ENCODE peak calls at places on chromosome 21, in six cellular contexts. One of them, this sample, is unnamed.

GRCh38 chr21:18499761-18500376 is 96.3 kb upstream of the TMPRSS15 start:
- DNase-seq in upper lobe of left lung: peak; percentile 22
- DNase-seq in uterus: no peak
- DNase-seq in RWPE1: no peak
- DNase-seq in CD4-positive, alpha-beta T cell: no peak
- DNase-seq in GM20000: no peak
- DNase-seq in this sample: peak; percentile 69

GRCh38 chr21:27261676-27262075 is 294.8 kb upstream of the ADAMTS5 start:
- DNase-seq in upper lobe of left lung: no peak
- DNase-seq in uterus: no peak
- DNase-seq in GM20000: no peak
- DNase-seq in RWPE1: no peak
- DNase-seq in CD4-positive, alpha-beta T cell: no peak
- DNase-seq in this sample: no peak

GRCh38 chr21:16589499-16589898 is 859.7 kb downstream of the USP25 start:
- DNase-seq in upper lobe of left lung: no peak
- DNase-seq in GM20000: no peak
- DNase-seq in RWPE1: no peak
- DNase-seq in CD4-positive, alpha-beta T cell: no peak
- DNase-seq in uterus: no peak
- DNase-seq in this sample: no peak

GRCh38 chr21:19198801-19199200 is 795.2 kb upstream of the TMPRSS15 start:
- DNase-seq in GM20000: no peak
- DNase-seq in RWPE1: peak; percentile 5
- DNase-seq in uterus: no peak
- DNase-seq in upper lobe of left lung: no peak
- DNase-seq in CD4-positive, alpha-beta T cell: no peak
- DNase-seq in this sample: no peak

GRCh38 chr21:21019681-21020080 is 21.5 kb downstream of the NCAM2 start:
- DNase-seq in upper lobe of left lung: no peak
- DNase-seq in GM20000: no peak
- DNase-seq in RWPE1: no peak
- DNase-seq in uterus: no peak
- DNase-seq in CD4-positive, alpha-beta T cell: no peak
- DNase-seq in this sample: no peak

GRCh38 chr21:46067505-46068201 is 30.3 kb upstream of the COL6A2 start:
- DNase-seq in GM20000: no peak
- DNase-seq in RWPE1: no peak
- DNase-seq in uterus: no peak
- DNase-seq in CD4-positive, alpha-beta T cell: no peak
- DNase-seq in upper lobe of left lung: no peak
- DNase-seq in this sample: no peak

GRCh38 chr21:33031562-33031961 is 5.8 kb downstream of the OLIG2 start:
- DNase-seq in CD4-positive, alpha-beta T cell: no peak
- DNase-seq in upper lobe of left lung: no peak
- DNase-seq in uterus: no peak
- DNase-seq in GM20000: no peak
- DNase-seq in RWPE1: no peak
- DNase-seq in this sample: no peak

GRCh38 chr21:41112740-41113692 is 54.9 kb upstream of the BACE2 start:
- DNase-seq in uterus: no peak
- DNase-seq in CD4-positive, alpha-beta T cell: no peak
- DNase-seq in RWPE1: no peak
- DNase-seq in upper lobe of left lung: peak; percentile 46
- DNase-seq in GM20000: no peak
- DNase-seq in this sample: no peak

GRCh38 chr21:26026113-26026512 is 144.5 kb downstream of the APP start:
- DNase-seq in GM20000: no peak
- DNase-seq in upper lobe of left lung: no peak
- DNase-seq in CD4-positive, alpha-beta T cell: no peak
- DNase-seq in RWPE1: no peak
- DNase-seq in uterus: no peak
- DNase-seq in this sample: no peak

GRCh38 chr21:35565204-35565611 is 495.1 kb downstream of the SETD4 start:
- DNase-seq in CD4-positive, alpha-beta T cell: no peak
- DNase-seq in uterus: no peak
- DNase-seq in RWPE1: peak; percentile 24
- DNase-seq in upper lobe of left lung: peak; percentile 33
- DNase-seq in GM20000: no peak
- DNase-seq in this sample: no peak

GRCh38 chr21:46151261-46151988 is 4.0 kb downstream of the FTCD start:
- DNase-seq in CD4-positive, alpha-beta T cell: no peak
- DNase-seq in GM20000: no peak
- DNase-seq in uterus: no peak
- DNase-seq in RWPE1: no peak
- DNase-seq in upper lobe of left lung: peak; percentile 17
- DNase-seq in this sample: peak; percentile 15

GRCh38 chr21:44836349-44836665 is 18.4 kb upstream of the SUMO3 start:
- DNase-seq in GM20000: no peak
- DNase-seq in RWPE1: no peak
- DNase-seq in upper lobe of left lung: no peak
- DNase-seq in CD4-positive, alpha-beta T cell: no peak
- DNase-seq in uterus: no peak
- DNase-seq in this sample: no peak

GRCh38 chr21:44834231-44834950 is 16.5 kb upstream of the SUMO3 start:
- DNase-seq in GM20000: no peak
- DNase-seq in RWPE1: no peak
- DNase-seq in uterus: no peak
- DNase-seq in CD4-positive, alpha-beta T cell: no peak
- DNase-seq in upper lobe of left lung: no peak
- DNase-seq in this sample: no peak

GRCh38 chr21:44833663-44834062 is 15.8 kb upstream of the SUMO3 start:
- DNase-seq in uterus: no peak
- DNase-seq in RWPE1: no peak
- DNase-seq in upper lobe of left lung: no peak
- DNase-seq in GM20000: no peak
- DNase-seq in CD4-positive, alpha-beta T cell: no peak
- DNase-seq in this sample: no peak

GRCh38 chr21:44835647-44835973 is 17.7 kb upstream of the SUMO3 start:
- DNase-seq in RWPE1: no peak
- DNase-seq in CD4-positive, alpha-beta T cell: no peak
- DNase-seq in uterus: no peak
- DNase-seq in GM20000: no peak
- DNase-seq in upper lobe of left lung: no peak
- DNase-seq in this sample: no peak

DNA sequence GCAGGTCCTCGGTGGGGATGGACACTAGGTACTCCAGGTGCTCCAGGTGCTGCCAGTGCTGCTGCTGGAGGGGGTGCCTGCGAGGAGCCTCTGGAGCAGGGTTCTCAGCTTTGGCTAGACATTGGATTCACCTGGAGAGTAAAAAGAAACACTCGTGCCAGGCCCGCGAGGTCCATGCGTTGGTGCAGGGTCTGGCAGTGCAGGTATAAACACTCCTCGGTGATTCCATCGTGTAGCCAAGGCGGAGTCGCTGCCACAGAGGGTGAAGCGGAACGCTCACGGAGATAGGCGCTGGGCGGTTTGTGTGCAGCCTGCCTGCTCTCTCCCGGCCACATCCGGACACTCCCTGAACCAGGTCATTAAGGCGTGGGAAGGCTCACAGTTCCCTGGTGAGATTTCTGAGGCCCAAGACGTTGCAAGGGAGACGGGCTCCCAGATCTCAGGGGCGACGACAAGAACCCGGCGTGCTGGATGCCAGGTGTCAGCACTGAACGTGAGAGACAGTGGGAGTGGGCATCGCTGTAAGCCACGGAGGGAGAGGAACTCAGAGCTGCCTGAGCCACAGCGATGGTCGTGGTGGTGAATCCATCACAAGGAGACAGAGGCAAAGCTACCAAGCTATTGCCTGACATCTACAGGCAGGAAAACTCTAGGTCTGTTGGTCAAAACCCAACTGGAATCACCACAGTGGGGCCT is 17.2 kb upstream of the SUMO3 start:
- DNase-seq in GM20000: no peak
- DNase-seq in CD4-positive, alpha-beta T cell: no peak
- DNase-seq in RWPE1: no peak
- DNase-seq in uterus: no peak
- DNase-seq in upper lobe of left lung: no peak
- DNase-seq in this sample: no peak
- TF ChIP-seq CTCF in GM20000: no peak
- TF ChIP-seq CTCF in CD4-positive, alpha-beta T cell: no peak
- TF ChIP-seq CTCF in RWPE1: no peak
- TF ChIP-seq CTCF in uterus: no peak
- TF ChIP-seq CTCF in upper lobe of left lung: no peak
- TF ChIP-seq CTCF in this sample: no peak

GRCh38 chr21:38702196-38702595 is 103.5 kb upstream of the ETS2 start:
- DNase-seq in uterus: no peak
- DNase-seq in GM20000: no peak
- DNase-seq in upper lobe of left lung: no peak
- DNase-seq in RWPE1: no peak
- DNase-seq in CD4-positive, alpha-beta T cell: no peak
- DNase-seq in this sample: no peak

GRCh38 chr21:38696617-38697016 is 109.1 kb upstream of the ETS2 start:
- DNase-seq in GM20000: no peak
- DNase-seq in uterus: no peak
- DNase-seq in RWPE1: no peak
- DNase-seq in CD4-positive, alpha-beta T cell: no peak
- DNase-seq in upper lobe of left lung: no peak
- DNase-seq in this sample: no peak

DNA sequence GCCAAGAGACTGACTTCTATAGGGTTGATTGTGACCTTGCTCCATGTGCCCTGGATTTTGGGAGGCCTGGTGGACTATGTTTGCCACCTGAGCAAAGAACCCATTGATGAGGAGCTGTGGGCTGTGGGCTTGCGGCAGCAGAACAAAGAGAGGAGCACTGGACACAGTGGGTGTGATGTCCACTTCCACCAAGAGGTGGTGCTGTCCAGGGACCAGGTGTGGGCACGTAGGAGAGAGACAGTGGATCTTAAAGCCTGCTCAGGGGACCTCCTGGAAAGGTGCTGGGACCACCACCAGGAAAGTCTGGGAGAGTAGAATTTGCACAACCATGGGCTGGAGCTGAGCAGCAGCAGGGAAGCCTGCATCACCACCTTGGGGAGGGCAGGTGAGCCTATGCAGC is 106.7 kb upstream of the ETS2 start:
- DNase-seq in uterus: no peak
- DNase-seq in GM20000: no peak
- DNase-seq in CD4-positive, alpha-beta T cell: no peak
- DNase-seq in upper lobe of left lung: no peak
- DNase-seq in RWPE1: no peak
- DNase-seq in this sample: peak; percentile 8
- TF ChIP-seq CTCF in uterus: no peak
- TF ChIP-seq CTCF in GM20000: no peak
- TF ChIP-seq CTCF in CD4-positive, alpha-beta T cell: no peak
- TF ChIP-seq CTCF in upper lobe of left lung: no peak
- TF ChIP-seq CTCF in RWPE1: no peak
- TF ChIP-seq CTCF in this sample: no peak

DNA sequence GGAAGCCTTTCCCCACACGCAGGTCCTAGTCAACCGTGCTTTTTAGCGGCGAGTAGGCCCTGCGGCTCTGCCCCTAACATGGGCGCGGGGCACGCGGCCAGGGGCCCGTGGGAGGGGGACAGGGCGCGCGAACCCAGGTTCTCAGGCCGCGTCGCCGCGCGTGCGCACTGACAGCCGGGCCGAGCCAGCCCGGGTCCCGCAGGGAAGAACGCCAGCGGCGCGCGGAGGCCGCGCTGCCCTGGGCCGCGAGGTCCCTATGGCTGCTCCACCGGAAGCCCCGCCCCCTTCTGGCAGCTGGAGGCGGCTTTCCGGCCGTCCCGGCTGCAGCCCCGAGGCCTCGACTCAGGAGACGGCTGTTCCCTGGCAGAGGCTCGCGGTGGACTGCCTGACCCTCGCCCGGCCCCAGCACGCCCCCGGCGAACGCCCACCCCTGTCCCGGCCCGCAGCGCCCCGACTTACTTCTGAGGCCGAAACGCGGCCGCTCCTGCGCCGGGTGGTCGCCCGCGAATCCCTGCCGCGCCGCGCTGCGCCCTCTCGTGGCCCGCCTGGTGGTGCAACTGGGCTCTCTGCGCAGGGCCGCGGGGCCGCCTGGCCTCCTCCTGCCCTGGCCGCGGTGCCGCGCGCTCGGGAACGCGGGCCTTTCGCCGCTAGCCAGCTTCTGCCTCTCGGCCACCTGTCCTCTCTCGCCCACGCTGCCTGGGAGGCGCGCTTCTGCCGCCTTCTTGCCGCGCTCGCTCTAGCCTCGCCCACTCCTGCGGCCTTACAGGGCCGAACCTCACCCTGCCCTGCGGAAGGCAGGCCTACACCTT is 16.6 kb upstream of the RIPPLY3 start:
- DNase-seq in upper lobe of left lung: peak; percentile 94
- DNase-seq in GM20000: peak; percentile 98
- DNase-seq in CD4-positive, alpha-beta T cell: peak; percentile 83
- DNase-seq in uterus: peak; percentile 93
- DNase-seq in RWPE1: peak; percentile 95
- DNase-seq in this sample: peak; percentile 93
- TF ChIP-seq CTCF in upper lobe of left lung: peak; percentile 99
- TF ChIP-seq CTCF in GM20000: peak; percentile 74
- TF ChIP-seq CTCF in CD4-positive, alpha-beta T cell: peak; percentile 92
- TF ChIP-seq CTCF in uterus: peak; percentile 97
- TF ChIP-seq CTCF in RWPE1: peak; percentile 95
- TF ChIP-seq CTCF in this sample: peak; percentile 59

DNA sequence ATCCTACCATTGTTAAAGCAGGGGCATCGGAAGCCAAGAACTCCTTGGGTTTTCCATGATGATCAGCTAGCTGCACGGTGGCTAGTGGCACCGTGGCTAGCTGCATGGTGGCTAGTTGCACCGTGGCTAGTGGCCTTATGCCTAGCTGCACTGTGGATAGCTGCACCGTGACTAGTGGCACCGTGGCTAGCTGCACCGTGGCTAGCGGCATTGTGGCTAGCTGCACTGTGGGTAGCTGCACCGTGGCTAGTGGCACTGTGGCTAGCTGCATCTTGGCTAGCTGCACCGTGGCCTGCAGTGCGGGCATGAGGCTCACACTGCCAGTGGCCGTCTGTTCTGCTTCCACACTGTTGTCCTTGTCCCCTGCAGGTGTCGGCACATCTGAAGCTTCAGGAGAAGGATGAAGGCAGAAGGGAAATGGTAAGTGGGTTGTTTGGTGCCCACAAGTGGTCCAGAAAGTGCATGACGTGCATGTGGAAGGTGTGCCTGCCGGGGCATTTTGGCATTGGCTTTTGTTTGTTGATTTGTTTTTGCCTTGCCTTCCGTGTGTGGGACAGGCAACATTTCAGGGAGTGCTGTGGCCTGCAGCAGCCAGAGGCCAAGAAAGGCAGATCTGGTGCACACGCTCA is 38.6 kb downstream of the TFF3 start:
- DNase-seq in uterus: no peak
- DNase-seq in RWPE1: no peak
- DNase-seq in CD4-positive, alpha-beta T cell: no peak
- DNase-seq in upper lobe of left lung: no peak
- DNase-seq in GM20000: no peak
- DNase-seq in this sample: no peak
- TF ChIP-seq CTCF in uterus: no peak
- TF ChIP-seq CTCF in RWPE1: no peak
- TF ChIP-seq CTCF in CD4-positive, alpha-beta T cell: no peak
- TF ChIP-seq CTCF in upper lobe of left lung: no peak
- TF ChIP-seq CTCF in GM20000: no peak
- TF ChIP-seq CTCF in this sample: no peak

DNA sequence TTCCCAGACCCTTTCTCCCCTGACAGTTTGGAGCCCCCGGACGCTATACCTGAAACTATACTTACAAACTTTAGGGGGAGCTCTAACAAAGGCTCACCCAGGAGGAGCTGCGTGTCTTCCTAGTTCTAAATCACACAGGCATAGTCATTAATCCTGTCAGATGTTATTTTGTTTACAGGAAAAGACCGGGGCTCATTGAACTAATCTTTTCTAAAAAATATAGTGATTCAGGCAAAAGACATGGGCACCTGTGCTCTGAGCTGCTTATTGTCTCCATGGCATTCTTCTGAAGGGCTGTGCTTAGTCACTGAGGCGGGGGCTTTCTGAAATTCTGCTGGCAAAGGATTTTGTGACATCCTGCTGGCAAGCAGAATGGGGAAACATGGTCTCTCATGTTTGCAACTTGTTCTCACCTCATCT is 1577.0 kb downstream of the NCAM2 start:
- DNase-seq in upper lobe of left lung: no peak
- DNase-seq in uterus: no peak
- DNase-seq in CD4-positive, alpha-beta T cell: no peak
- DNase-seq in RWPE1: peak; percentile 14
- DNase-seq in GM20000: no peak
- DNase-seq in this sample: peak; percentile 25
- TF ChIP-seq CTCF in upper lobe of left lung: no peak
- TF ChIP-seq CTCF in uterus: no peak
- TF ChIP-seq CTCF in CD4-positive, alpha-beta T cell: no peak
- TF ChIP-seq CTCF in RWPE1: no peak
- TF ChIP-seq CTCF in GM20000: no peak
- TF ChIP-seq CTCF in this sample: peak; percentile 61